ENCODE peak calls at places on chromosomes 12 and 14, in eight cellular contexts. L, G, E, H, B, A, O and J are unnamed samples.

GRCh38 chr12:47821346-47821706 is 1.6 kb upstream of the HDAC7 start:
- DNase-seq in L (no peak), G (no peak), E (no peak), H (no peak), B (no peak), A (no peak), O (no peak), J (no peak)

GRCh38 chr12:110289021-110289710 is 8.1 kb downstream of the ATP2A2 start:
- DNase-seq in L (no peak), G (no peak), E (no peak), H (no peak), B (no peak), A (no peak), O (no peak), J (no peak)

GRCh38 chr12:4278582-4278939 is 5.0 kb downstream of the CCND2 start:
- DNase-seq in L (no peak), G (no peak), E (no peak), H (no peak), B (no peak), A (peak), O (no peak), J (peak)

GRCh38 chr12:113996026-113996425 is 29.9 kb upstream of the RBM19 start:
- DNase-seq in L (no peak), G (no peak), E (peak), H (no peak), B (no peak), A (no peak), O (no peak), J (no peak)

GRCh38 chr12:32666510-32666909 is 12.6 kb upstream of the DNM1L start:
- DNase-seq in L (no peak), G (no peak), E (no peak), H (no peak), B (no peak), A (no peak), O (no peak), J (no peak)

GRCh38 chr14:65788876-65789859 is 376.6 kb downstream of the FUT8 start:
- DNase-seq in L (no peak), G (no peak), E (no peak), H (no peak), B (no peak), A (no peak), O (no peak), J (no peak)

GRCh38 chr12:121861549-121862254 is 3.0 kb upstream of the HPD start:
- DNase-seq in L (peak), G (no peak), E (no peak), H (no peak), B (no peak), A (peak), O (no peak), J (no peak)

GRCh38 chr14:20400965-20401593 is 12.2 kb downstream of the TEP1 start:
- DNase-seq in L (peak), G (no peak), E (peak), H (no peak), B (no peak), A (peak), O (no peak), J (peak)

GRCh38 chr14:69107407-69108003 is 45.4 kb downstream of the DCAF5 start:
- DNase-seq in L (peak), G (peak), E (peak), H (no peak), B (peak), A (peak), O (peak), J (peak)

GRCh38 chr14:86296173-86296572 is 766.2 kb downstream of the FLRT2 start:
- DNase-seq in L (peak), G (no peak), E (no peak), H (no peak), B (no peak), A (no peak), O (peak), J (peak)